ENCODE peak calls at places on chromosomes 3 and 15, in five cellular contexts. L, A, P, T and V are unnamed samples.

GRCh38 chr3:183826854-183827253 is 1.5 kb upstream of the MAP6D1 start:
- DNase-seq in L (no peak), A (no peak), P (no peak), T (no peak), V (no peak)

GRCh38 chr15:81184188-81184587 is 12.5 kb upstream of the IL16 start:
- DNase-seq in L (peak; percentile 73), A (no peak), P (no peak), T (no peak), V (peak; percentile 13)

GRCh38 chr15:36599824-36600365 is 20.5 kb downstream of the CDIN1 start:
- DNase-seq in L (no peak), A (no peak), P (no peak), T (no peak), V (no peak)

GRCh38 chr3:48558446-48559134 is 2.0 kb upstream of the PFKFB4 start:
- DNase-seq in L (peak; percentile 89), A (no peak), P (no peak), T (peak; percentile 84), V (no peak)

GRCh38 chr3:189305412-189305811 is 133.6 kb downstream of the TPRG1 start:
- DNase-seq in L (no peak), A (no peak), P (no peak), T (no peak), V (no peak)

GRCh38 chr3:61570813-61571212 is 9.4 kb downstream of the PTPRG start:
- DNase-seq in L (no peak), A (no peak), P (no peak), T (no peak), V (no peak)

GRCh38 chr3:129439381-129439816 is 349 bp downstream of the MBD4 start:
- DNase-seq in L (peak; percentile 81), A (peak; percentile 42), P (no peak), T (peak; percentile 81), V (peak; percentile 40)

GRCh38 chr3:190486908-190487607 is 26.8 kb upstream of the IL1RAP start:
- DNase-seq in L (no peak), A (no peak), P (no peak), T (no peak), V (no peak)

GRCh38 chr15:74683758-74684157 is 12.1 kb downstream of the EDC3 start:
- DNase-seq in L (no peak), A (no peak), P (no peak), T (no peak), V (no peak)

GRCh38 chr15:49883121-49883520 is 235.9 kb downstream of the ATP8B4 start:
- DNase-seq in L (no peak), A (no peak), P (no peak), T (no peak), V (no peak)

GRCh38 chr3:49924683-49925082 is 4.9 kb downstream of the MON1A start:
- DNase-seq in L (no peak), A (no peak), P (no peak), T (no peak), V (peak; percentile 61)

GRCh38 chr3:49534581-49535495 is 19.4 kb upstream of the BSN start:
- DNase-seq in L (no peak), A (no peak), P (peak; percentile 49), T (no peak), V (no peak)

GRCh38 chr15:33019354-33019981 is 175.0 kb downstream of the FMN1 start:
- DNase-seq in L (no peak), A (no peak), P (no peak), T (no peak), V (no peak)

GRCh38 chr3:132519914-132520313 is 77.2 kb upstream of the ACKR4 start:
- DNase-seq in L (no peak), A (no peak), P (no peak), T (no peak), V (no peak)

GRCh38 chr3:194990454-194991337 is 280.3 kb downstream of the XXYLT1 start:
- DNase-seq in L (no peak), A (no peak), P (no peak), T (no peak), V (no peak)

GRCh38 chr3:42013652-42014442 is 51.9 kb upstream of the ULK4 start:
- DNase-seq in L (peak; percentile 69), A (no peak), P (peak; percentile 61), T (peak; percentile 89), V (no peak)

GRCh38 chr3:190369701-190370295 is 18.2 kb upstream of the CLDN16 start:
- DNase-seq in L (no peak), A (no peak), P (no peak), T (no peak), V (no peak)

GRCh38 chr15:25738171-25738792 is 124.8 kb downstream of the ATP10A start:
- DNase-seq in L (no peak), A (no peak), P (no peak), T (no peak), V (peak; percentile 8)

GRCh38 chr3:119652306-119653033 is 7.9 kb downstream of the POPDC2 start:
- DNase-seq in L (no peak), A (no peak), P (no peak), T (no peak), V (no peak)

GRCh38 chr3:172698650-172699049 is 12.2 kb downstream of the NCEH1 start:
- DNase-seq in L (peak; percentile 76), A (no peak), P (no peak), T (no peak), V (no peak)

GRCh38 chr15:88243895-88244787 is 12.4 kb downstream of the NTRK3 start:
- DNase-seq in L (no peak), A (peak; percentile 59), P (no peak), T (no peak), V (peak; percentile 47)

GRCh38 chr3:168864107-168865021 is 768.6 kb upstream of the GOLIM4 start:
- DNase-seq in L (no peak), A (no peak), P (no peak), T (no peak), V (no peak)

GRCh38 chr3:168863561-168863960 is 767.8 kb upstream of the GOLIM4 start:
- DNase-seq in L (no peak), A (no peak), P (no peak), T (no peak), V (no peak)

GRCh38 chr3:168860028-168860427 is 764.3 kb upstream of the GOLIM4 start:
- DNase-seq in L (no peak), A (no peak), P (no peak), T (no peak), V (no peak)

GRCh38 chr3:168860592-168860991 is 764.9 kb upstream of the GOLIM4 start:
- DNase-seq in L (no peak), A (no peak), P (no peak), T (no peak), V (no peak)

GRCh38 chr3:168862466-168862865 is 766.7 kb upstream of the GOLIM4 start:
- DNase-seq in L (no peak), A (no peak), P (no peak), T (no peak), V (no peak)
- H3K4me3 ChIP-seq in L (no peak overlapping the region), A (no peak overlapping the region), P (no peak overlapping the region), T (no peak overlapping the region), V (no peak overlapping the region)

DNA sequence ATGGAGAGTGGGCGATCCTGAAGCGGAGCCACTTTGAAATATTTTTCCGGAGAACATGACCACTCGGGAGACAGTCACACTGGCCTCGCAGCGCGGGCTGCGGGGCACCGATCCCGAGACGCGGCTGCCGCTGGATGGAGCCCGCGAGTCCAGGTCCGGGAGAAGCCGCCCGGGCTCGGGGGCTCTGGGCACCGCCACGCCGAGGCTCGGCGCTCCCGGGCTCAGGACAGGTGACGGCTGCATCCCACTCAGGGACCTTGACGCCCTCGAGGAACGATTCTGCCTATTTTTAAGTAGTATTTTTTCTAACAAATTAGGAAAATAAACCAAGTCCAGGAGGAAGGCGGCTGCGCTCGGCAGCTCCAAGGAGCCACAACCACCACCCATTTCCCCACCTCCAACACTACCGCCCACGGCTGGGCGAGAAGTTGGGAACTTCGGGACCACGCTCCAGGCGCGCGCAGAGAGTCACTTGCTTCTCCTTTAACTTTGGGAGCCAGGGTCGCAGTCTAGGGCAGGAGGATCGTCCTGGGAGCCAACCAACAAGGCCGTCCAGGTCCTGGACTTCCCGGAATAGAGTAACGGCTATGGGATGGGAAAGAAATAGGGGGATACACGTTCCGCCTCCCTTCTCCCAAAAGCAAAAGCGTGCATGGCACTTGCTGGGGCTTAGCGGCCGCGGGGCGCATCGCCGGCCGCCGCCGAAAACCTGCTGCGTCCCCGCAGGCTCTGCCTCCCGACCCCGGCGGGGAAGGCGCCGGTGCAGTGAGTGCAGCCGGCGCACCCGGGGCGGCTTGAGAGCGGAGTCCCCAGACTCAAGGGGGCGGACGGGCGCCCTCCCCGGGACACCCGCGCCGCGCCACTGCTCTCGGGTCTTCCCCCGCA is 897 bp downstream of the MEGF11 start:
- DNase-seq in L (peak; percentile 64), A (peak; percentile 97), P (peak; percentile 75), T (peak; percentile 87), V (peak; percentile 47)
- TF ChIP-seq CTCF in L (peak; percentile 73), A (peak; percentile 79), P (peak; percentile 41), T (peak; percentile 57), V (peak; percentile 57)

DNA sequence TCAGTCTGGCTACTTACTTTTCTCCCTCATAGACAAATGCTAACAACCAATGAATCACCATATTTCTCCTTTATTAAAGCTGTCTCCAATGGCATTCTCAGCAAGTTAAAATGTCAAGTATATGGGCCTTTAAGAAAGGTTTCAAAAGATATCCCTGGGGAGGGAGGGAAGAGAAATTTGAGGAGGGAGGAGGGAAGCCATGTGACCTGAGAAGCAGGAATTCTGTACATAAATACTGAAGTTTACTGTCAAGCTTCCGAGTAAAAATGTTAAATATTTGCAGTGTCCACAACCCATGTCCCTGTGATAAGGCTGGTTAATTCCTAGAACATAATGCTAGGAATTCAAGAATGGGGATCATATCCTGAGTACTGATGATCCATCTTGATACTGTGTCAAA is 175.9 kb downstream of the CNTN4 start:
- DNase-seq in L (no peak), A (no peak), P (no peak), T (no peak), V (no peak)
- H3K4me3 ChIP-seq in L (no peak overlapping the region), A (no peak overlapping the region), P (no peak overlapping the region), T (no peak overlapping the region), V (no peak overlapping the region)

GRCh38 chr3:133574260-133574881 is 885 bp downstream of the CDV3 start:
- DNase-seq in L (peak; percentile 86), A (no peak), P (peak; percentile 86), T (peak; percentile 94), V (peak; percentile 77)
- TF ChIP-seq CTCF in L (no peak), A (no peak), P (peak; percentile 10), T (no peak), V (no peak)

GRCh38 chr3:31622636-31623288 is 90.0 kb downstream of the STT3B start:
- DNase-seq in L (no peak), A (no peak), P (no peak), T (no peak), V (no peak)
- H3K4me3 ChIP-seq in L (no peak overlapping the region), A (no peak overlapping the region), P (no peak overlapping the region), T (no peak overlapping the region), V (no peak overlapping the region)

GRCh38 chr15:23823508-23823907 is 136.4 kb upstream of the NDN start:
- DNase-seq in L (no peak), A (no peak), P (no peak), T (no peak), V (no peak)
- TF ChIP-seq CTCF in L (no peak), A (no peak), P (no peak), T (no peak), V (no peak)